ENCODE peak calls at places on chromosomes 12 and 14, in four cellular contexts. V is H1, W is uterus, K is breast epithelium. G is an unnamed sample.

GRCh38 chr12:42944516-42944915 is 355.0 kb upstream of the PRICKLE1 start:
- DNase-seq in V (no peak), W (no peak), K (no peak), G (no peak)

GRCh38 chr14:94394594-94395305 is 6.3 kb upstream of the SERPINA1 start:
- DNase-seq in V (no peak), W (no peak), K (no peak), G (no peak)

GRCh38 chr12:115017346-115017745 is 333.4 kb upstream of the TBX3 start:
- DNase-seq in W (no peak), V (no peak), K (no peak), G (no peak)

GRCh38 chr14:93055651-93056115 is 60.0 kb downstream of the ITPK1 start:
- DNase-seq in V (no peak), K (no peak), W (no peak), G (no peak)

GRCh38 chr14:104722938-104723650 is 935 bp upstream of the ADSS1 start:
- DNase-seq in K (no peak), V (no peak), W (no peak), G (no peak)

GRCh38 chr12:1117970-1118563 is 127.0 kb downstream of the ERC1 start:
- DNase-seq in W (peak; percentile 76), K (peak; percentile 60), V (peak; percentile 69), G (peak; percentile 80)

GRCh38 chr12:89783321-89784060 is 74.9 kb upstream of the ATP2B1 start:
- DNase-seq in W (no peak), K (no peak), V (no peak), G (no peak)

GRCh38 chr14:92726135-92726932 is 22.1 kb downstream of the LGMN start:
- DNase-seq in V (no peak), K (peak; percentile 55), W (peak; percentile 47), G (peak; percentile 53)

GRCh38 chr12:5941907-5942306 is 3.2 kb downstream of the ANO2 start:
- DNase-seq in W (no peak), K (no peak), V (no peak), G (no peak)

GRCh38 chr12:44247588-44247987 is 411.7 kb downstream of the TMEM117 start:
- DNase-seq in K (no peak), V (peak; percentile 60), W (no peak), G (no peak)

DNA sequence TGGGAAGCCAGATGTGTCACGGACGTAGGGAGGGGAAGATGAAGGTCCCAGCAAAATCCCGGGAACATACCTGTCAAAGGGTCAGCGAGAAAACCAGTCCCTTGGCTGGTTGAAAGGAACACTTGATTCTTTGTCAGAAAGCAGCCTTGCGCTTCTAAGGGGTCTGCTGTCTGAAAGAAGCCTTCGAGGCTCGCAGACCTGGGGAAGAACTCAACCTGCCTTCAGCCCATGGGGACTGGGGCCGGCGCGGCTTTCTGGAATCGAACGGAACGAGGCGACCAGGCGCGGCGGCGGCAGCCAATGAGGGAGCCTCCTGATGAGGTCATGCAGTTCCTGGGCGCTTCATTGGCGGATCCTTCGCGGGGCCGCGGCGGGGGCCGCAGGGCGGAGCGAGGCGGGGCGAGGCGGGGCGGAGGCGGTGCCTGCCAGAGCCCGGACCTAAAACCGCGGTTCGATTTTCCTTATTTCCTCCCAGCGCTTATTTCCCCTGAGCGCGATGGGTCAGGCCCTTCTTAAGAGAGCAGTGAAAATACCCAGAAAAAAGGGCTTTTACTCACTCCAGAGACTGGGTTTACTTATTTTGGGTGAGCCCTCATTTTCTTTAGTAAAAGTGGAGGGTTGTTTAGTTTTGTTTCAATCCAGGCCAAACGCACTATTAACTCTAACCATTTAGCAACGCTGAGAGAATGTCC is 11.8 kb upstream of the TTC7B start:
- DNase-seq in V (peak; percentile 97), W (peak; percentile 92), K (peak; percentile 91), G (peak; percentile 94)
- TF ChIP-seq POLR2A in V (no peak), W (peak; percentile 55), K (no peak), G (peak; percentile 47)

DNA sequence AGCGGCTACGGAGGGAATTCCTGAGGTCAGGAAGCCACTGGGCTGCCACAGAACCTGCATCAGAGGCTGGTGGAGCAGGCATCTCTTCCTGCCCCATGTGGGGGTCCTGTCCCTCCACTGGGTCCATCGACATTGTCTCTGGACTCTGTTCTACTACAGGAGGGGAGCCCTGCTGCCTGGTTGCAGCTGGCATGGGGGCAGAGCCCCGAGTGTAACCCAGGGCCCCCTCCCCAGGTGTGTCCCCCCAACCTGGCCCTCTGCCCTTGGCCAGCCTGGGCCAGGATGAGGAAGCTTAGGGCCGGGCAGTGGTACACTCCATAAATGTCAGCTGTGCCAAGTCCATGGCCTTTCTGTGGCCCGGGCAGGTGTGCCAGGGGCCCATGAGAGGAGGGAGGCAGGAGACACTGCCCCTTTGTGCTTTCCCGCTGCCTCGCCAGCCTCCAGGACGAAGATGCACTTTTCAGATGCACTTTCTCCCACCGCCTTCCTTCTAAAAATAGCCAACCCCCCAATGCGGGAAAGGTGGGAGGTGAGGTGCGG is 4.0 kb upstream of the EXOC3L4 start:
- DNase-seq in W (no peak), V (no peak), K (no peak), G (no peak)
- H3K4me3 ChIP-seq in W (no peak overlapping the region), V (no peak overlapping the region), K (peak overlapping the region; percentile 75), G (no peak overlapping the region)

GRCh38 chr14:76812422-76813383 is at the start of gene ANGEL1:
- DNase-seq in K (peak; percentile 97), V (peak; percentile 97), W (peak; percentile 95), G (peak; percentile 95)
- TF ChIP-seq POLR2A in K (peak; percentile 58), V (peak; percentile 76), W (peak; percentile 88), G (peak; percentile 80)

GRCh38 chr12:16586350-16587109 is 19.4 kb downstream of the LMO3 start:
- DNase-seq in K (no peak), V (no peak), W (peak; percentile 89), G (no peak)
- H3K4me3 ChIP-seq in K (no peak overlapping the region), V (no peak overlapping the region), W (no peak overlapping the region), G (no peak overlapping the region)

GRCh38 chr12:52202361-52203078 is 10.7 kb upstream of the KRT80 start:
- DNase-seq in K (no peak), V (no peak), W (no peak), G (no peak)

GRCh38 chr12:52201520-52201839 is 9.7 kb upstream of the KRT80 start:
- DNase-seq in V (no peak), K (no peak), W (no peak), G (no peak)

GRCh38 chr12:52204095-52204930 is 12.5 kb upstream of the KRT80 start:
- DNase-seq in W (peak; percentile 11), V (no peak), K (no peak), G (no peak)

GRCh38 chr12:52204931-52205505 is 13.2 kb upstream of the KRT80 start:
- DNase-seq in V (no peak), W (no peak), K (no peak), G (no peak)

DNA sequence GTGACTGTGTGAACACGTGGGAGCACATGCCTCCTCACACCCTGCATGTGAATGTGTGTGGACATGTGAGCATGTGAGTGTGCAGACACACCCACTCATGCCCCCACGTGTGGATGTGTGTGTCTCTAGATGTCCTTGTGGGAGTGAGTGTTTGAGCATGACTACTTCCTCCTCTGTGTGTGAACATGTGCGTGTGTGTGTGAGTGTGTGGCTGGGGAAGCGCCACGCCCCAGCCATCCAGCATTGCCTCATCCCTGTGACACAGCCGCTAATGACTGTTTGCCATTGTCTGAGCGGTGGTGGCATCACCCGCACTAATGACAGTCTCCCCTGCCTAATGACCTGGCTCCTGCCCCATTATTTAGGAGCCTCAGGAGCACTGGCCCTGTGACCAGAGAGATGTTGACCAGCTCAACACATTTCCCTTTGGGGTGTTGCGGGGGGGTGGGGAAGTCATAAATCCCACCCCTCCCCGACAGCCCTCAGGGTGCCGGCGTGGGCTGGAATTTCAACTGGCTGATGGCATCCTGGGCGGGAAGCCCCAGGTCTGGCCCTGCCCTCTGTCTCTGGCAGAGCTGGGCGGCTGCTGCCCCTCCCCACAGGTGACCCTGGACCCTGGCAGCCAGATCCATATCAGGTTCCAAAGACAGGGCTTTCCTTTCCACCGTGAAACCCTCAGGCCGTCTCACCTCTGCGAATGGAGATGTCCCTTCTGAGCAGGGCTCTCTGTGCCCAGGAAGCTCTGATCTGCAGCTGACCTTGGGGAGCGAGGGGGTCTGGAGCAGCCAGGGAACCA is 11.5 kb upstream of the KRT80 start:
- DNase-seq in V (no peak), K (peak; percentile 97), W (peak; percentile 69), G (peak; percentile 43)
- TF ChIP-seq POLR2A in V (no peak), K (no peak), W (no peak), G (peak; percentile 15)

GRCh38 chr12:12358528-12358927 is 1.6 kb downstream of the BORCS5 start:
- DNase-seq in V (no peak), K (no peak), W (no peak), G (no peak)
- H3K4me3 ChIP-seq in V (no peak overlapping the region), K (peak overlapping the region; percentile 88), W (no peak overlapping the region), G (no peak overlapping the region)

DNA sequence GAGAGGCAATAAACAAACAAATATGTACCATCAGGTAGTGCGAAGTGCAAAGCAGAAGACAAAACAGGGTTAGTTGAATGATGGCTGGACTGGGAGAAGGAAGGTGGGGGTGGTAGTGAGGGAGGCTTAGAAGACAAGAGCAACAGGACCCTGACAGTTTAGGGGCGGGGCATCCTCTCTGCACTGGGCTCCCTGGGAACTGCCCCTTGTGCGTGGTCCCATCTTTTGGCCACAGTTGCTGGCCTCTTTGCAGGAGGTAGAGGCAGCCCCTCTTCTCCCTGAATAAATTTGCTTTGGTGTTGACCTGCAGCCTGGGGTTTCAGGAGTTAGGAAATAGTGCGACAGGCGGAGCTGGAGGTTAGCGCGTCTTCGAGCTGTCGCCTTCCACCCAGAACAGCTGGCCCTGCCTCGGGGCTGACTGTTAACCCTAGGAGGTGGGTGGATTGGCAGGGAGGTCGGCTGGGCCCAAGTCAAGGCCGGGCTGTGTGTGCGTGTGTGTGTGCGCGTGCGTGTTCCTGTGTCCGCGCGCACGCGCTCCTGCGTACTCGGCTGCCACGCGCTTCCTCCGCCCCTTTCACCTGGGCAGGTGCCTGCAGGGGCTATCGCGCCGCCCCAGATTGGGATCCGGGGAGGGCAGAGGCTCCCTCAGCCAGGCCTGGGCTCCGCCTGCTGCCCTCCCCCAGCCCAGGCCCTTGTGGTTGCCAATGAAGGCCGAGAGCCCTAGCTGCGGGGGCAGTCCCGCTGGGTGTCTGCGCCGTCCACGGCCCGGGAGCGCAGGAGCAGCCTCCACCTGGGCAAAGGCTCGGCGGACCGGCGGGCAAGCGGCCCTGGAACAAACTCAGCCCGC is 180.8 kb downstream of the ADCK1 start:
- DNase-seq in V (peak; percentile 80), W (no peak), K (no peak), G (peak; percentile 10)
- TF ChIP-seq POLR2A in V (no peak), W (no peak), K (no peak), G (no peak)

DNA sequence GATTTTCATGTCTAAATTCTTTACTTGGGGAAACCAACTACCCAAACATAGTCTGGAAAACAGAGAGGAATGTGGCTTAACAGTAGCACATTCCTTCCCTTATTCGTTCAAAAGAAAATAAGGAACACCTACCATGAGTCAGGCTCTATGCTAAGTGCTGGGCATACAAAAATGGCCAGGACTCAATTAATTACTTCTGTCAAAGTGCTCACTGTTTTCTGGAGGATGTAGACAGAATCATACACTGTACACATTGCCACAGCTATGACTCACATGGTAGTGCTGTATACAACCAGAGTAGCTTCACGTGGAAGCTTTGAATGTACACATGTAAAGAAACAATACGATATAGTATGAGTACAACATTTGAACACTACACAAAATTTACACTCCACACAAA is 50.1 kb downstream of the SLC25A21 start:
- DNase-seq in W (no peak), K (no peak), V (no peak), G (no peak)
- H3K4me3 ChIP-seq in W (no peak overlapping the region), K (no peak overlapping the region), V (no peak overlapping the region), G (no peak overlapping the region)